ENCODE peak calls at places on chromosomes 16 and 17, in six cellular contexts. R is epithelial cell of proximal tubule, I is ascending aorta, L is SK-N-MC, C is mucosa of descending colon, P is foreskin fibroblast. Y is an unnamed sample.

GRCh38 chr17:49694847-49695697 is 12.7 kb downstream of the SLC35B1 start:
- DNase-seq in R (no peak), I (no peak), L (no peak), C (peak; percentile 85), P (peak; percentile 52), Y (peak; percentile 48)

GRCh38 chr17:55582910-55583309 is 71.7 kb upstream of the SMIM36 start:
- DNase-seq in R (no peak), I (no peak), L (no peak), C (no peak), P (peak; percentile 41), Y (no peak)

GRCh38 chr17:27578718-27579085 is 52.3 kb upstream of the LGALS9 start:
- DNase-seq in R (no peak), I (no peak), L (no peak), C (no peak), P (no peak), Y (no peak)

GRCh38 chr17:1055751-1056645 is 59.1 kb downstream of the TIMM22 start:
- DNase-seq in R (no peak), I (peak; percentile 85), L (no peak), C (peak; percentile 55), P (peak; percentile 82), Y (peak; percentile 30)

GRCh38 chr17:7720125-7720524 is 2.6 kb downstream of the DNAH2 start:
- DNase-seq in R (no peak), I (no peak), L (no peak), C (no peak), P (no peak), Y (no peak)

GRCh38 chr17:66008680-66009079 is 183.3 kb downstream of the CEP112 start:
- DNase-seq in R (no peak), I (no peak), L (no peak), C (no peak), P (no peak), Y (no peak)

GRCh38 chr16:19711643-19712042 is 6.4 kb downstream of the KNOP1 start:
- DNase-seq in R (no peak), I (no peak), L (no peak), C (no peak), P (no peak), Y (no peak)

GRCh38 chr17:58783380-58783779 is 27.7 kb downstream of the PPM1E start:
- DNase-seq in R (no peak), I (no peak), L (no peak), C (no peak), P (no peak), Y (peak; percentile 33)

GRCh38 chr17:43169561-43170139 is 1.4 kb upstream of the NBR1 start:
- DNase-seq in R (no peak), I (peak; percentile 64), L (no peak), C (peak; percentile 49), P (peak; percentile 68), Y (no peak)

GRCh38 chr16:35142147-35142808 is 1682.9 kb downstream of the TP53TG3F start:
- DNase-seq in R (no peak), I (no peak), L (no peak), C (no peak), P (no peak), Y (no peak)

GRCh38 chr17:82200743-82201497 is 11.7 kb downstream of the CCDC57 start:
- DNase-seq in R (no peak), I (no peak), L (no peak), C (no peak), P (no peak), Y (peak; percentile 99)

GRCh38 chr16:12504312-12504711 is 299.4 kb downstream of the CPPED1 start:
- DNase-seq in R (no peak), I (no peak), L (no peak), C (no peak), P (no peak), Y (no peak)

GRCh38 chr16:10736926-10737625 is 6.6 kb upstream of the NUBP1 start:
- DNase-seq in R (no peak), I (peak; percentile 80), L (peak; percentile 16), C (peak; percentile 73), P (peak; percentile 79), Y (peak; percentile 69)

GRCh38 chr16:81818514-81819304 is 39.6 kb downstream of the PLCG2 start:
- DNase-seq in R (no peak), I (no peak), L (no peak), C (no peak), P (no peak), Y (no peak)

GRCh38 chr17:35160354-35161201 is 13.0 kb downstream of the UNC45B start:
- DNase-seq in R (no peak), I (no peak), L (no peak), C (no peak), P (no peak), Y (peak; percentile 90)

GRCh38 chr17:1612400-1612799 is 16.2 kb downstream of the SLC43A2 start:
- DNase-seq in R (no peak), I (no peak), L (no peak), C (no peak), P (no peak), Y (no peak)

GRCh38 chr17:49707246-49707607 is 537 bp downstream of the SLC35B1 start:
- DNase-seq in R (no peak), I (no peak), L (no peak), C (no peak), P (no peak), Y (no peak)

GRCh38 chr17:30922235-30922993 is 669 bp downstream of the ADAP2 start:
- DNase-seq in R (no peak), I (no peak), L (no peak), C (no peak), P (peak; percentile 34), Y (no peak)

GRCh38 chr17:67026341-67026740 is 18.0 kb upstream of the CACNG1 start:
- DNase-seq in R (no peak), I (no peak), L (no peak), C (no peak), P (no peak), Y (no peak)

GRCh38 chr16:15518412-15519351 is 84.3 kb downstream of the BMERB1 start:
- DNase-seq in R (peak; percentile 40), I (peak; percentile 67), L (no peak), C (no peak), P (peak; percentile 67), Y (no peak)

GRCh38 chr17:47884905-47885735 is 10.9 kb upstream of the SP2 start:
- DNase-seq in R (no peak), I (no peak), L (no peak), C (peak; percentile 72), P (no peak), Y (peak; percentile 44)

GRCh38 chr16:53744449-53744848 is 40.5 kb downstream of the FTO start:
- DNase-seq in R (no peak), I (no peak), L (no peak), C (no peak), P (no peak), Y (peak; percentile 51)

GRCh38 chr17:77535435-77535834 is 394.7 kb downstream of the SEC14L1 start:
- DNase-seq in R (no peak), I (peak; percentile 69), L (no peak), C (no peak), P (no peak), Y (no peak)

GRCh38 chr17:73199751-73200317 is 7.0 kb downstream of the COG1 start:
- DNase-seq in R (no peak), I (no peak), L (no peak), C (no peak), P (no peak), Y (no peak)

GRCh38 chr17:48619821-48620496 is 4.9 kb upstream of the HOXB8 start:
- DNase-seq in R (no peak), I (no peak), L (no peak), C (no peak), P (no peak), Y (no peak)

GRCh38 chr16:63890072-63890471 is 1231.8 kb downstream of the CDH11 start:
- DNase-seq in R (no peak), I (no peak), L (no peak), C (peak; percentile 7), P (peak; percentile 6), Y (no peak)

GRCh38 chr16:83772806-83773205 is 35.0 kb upstream of the HSBP1 start:
- DNase-seq in R (no peak), I (no peak), L (no peak), C (no peak), P (no peak), Y (no peak)

GRCh38 chr17:43517615-43518386 is 28.3 kb downstream of the ETV4 start:
- DNase-seq in R (no peak), I (no peak), L (no peak), C (no peak), P (peak; percentile 73), Y (no peak)

GRCh38 chr17:15255713-15256454 is 9.2 kb downstream of the PMP22 start:
- DNase-seq in R (no peak), I (no peak), L (no peak), C (no peak), P (peak; percentile 42), Y (no peak)
- H3K4me3 ChIP-seq in R (no peak overlapping the region), I (no peak overlapping the region), L (no peak overlapping the region), C (no peak overlapping the region), P (no peak overlapping the region), Y (no peak overlapping the region)

DNA sequence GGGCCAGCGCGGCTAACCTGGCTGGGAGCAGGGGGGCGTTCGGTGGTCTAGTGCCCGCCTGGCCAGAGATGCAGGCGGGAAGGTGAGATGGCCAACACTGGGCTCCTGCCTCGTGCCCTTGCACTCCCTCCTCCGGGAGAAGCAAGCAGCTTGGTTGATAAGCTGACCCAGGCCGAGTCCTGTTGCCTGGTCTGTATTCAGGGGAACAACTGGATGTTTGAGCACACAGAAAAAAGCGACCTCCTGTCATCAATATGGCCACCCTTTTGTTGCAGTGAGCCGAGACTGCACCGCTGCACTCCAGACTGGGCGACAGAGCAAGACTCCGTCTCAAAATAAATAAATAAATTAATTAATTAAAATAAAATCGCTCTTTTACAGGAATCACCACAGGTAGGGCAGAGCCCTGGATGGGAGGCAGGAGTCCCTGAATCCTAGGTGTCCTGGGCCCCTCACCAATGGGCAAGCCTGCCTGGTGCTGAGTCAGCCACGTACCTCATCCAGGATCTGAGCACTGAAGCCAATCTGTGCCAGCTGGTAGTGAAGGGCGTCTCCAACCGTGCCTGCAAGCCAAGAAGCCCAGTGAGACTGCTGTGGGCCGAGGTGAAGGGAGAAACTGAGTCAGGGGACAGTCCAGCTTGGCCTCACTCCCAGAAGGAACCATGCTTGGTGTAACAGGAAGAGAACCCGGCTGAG is 31.8 kb downstream of the HASPIN start:
- DNase-seq in R (no peak), I (no peak), L (no peak), C (peak; percentile 21), P (no peak), Y (no peak)
- H3K4me3 ChIP-seq in R (peak overlapping the region; percentile 40), I (no peak overlapping the region), L (no peak overlapping the region), C (no peak overlapping the region), P (no peak overlapping the region), Y (no peak overlapping the region)

GRCh38 chr17:41758601-41759000 is 24.2 kb upstream of the HAP1 start:
- DNase-seq in R (no peak), I (no peak), L (no peak), C (no peak), P (no peak), Y (no peak)
- H3K4me3 ChIP-seq in R (no peak overlapping the region), I (no peak overlapping the region), L (no peak overlapping the region), C (no peak overlapping the region), P (no peak overlapping the region), Y (no peak overlapping the region)

GRCh38 chr16:20760346-20760745 is 3.5 kb upstream of the ACSM3 start:
- DNase-seq in R (no peak), I (no peak), L (no peak), C (no peak), P (no peak), Y (no peak)

GRCh38 chr16:20763461-20764232 is at the start of gene ACSM3:
- DNase-seq in R (peak; percentile 97), I (peak; percentile 70), L (no peak), C (peak; percentile 89), P (peak; percentile 84), Y (peak; percentile 28)

GRCh38 chr16:20765732-20766131 is 1.9 kb downstream of the ACSM3 start:
- DNase-seq in R (no peak), I (no peak), L (no peak), C (no peak), P (no peak), Y (no peak)

GRCh38 chr16:20761175-20761574 is 2.6 kb upstream of the ACSM3 start:
- DNase-seq in R (no peak), I (no peak), L (no peak), C (no peak), P (no peak), Y (no peak)

GRCh38 chr16:20762404-20763123 is 1.2 kb upstream of the ACSM3 start:
- DNase-seq in R (no peak), I (no peak), L (no peak), C (no peak), P (no peak), Y (no peak)
- H3K4me3 ChIP-seq in R (peak overlapping the region; percentile 48), I (no peak overlapping the region), L (no peak overlapping the region), C (no peak overlapping the region), P (no peak overlapping the region), Y (no peak overlapping the region)